ENCODE peak calls at places on chromosomes 1 and 21, in five cellular contexts. R is GM20000; X is cardiac fibroblast; T is CD8-positive, alpha-beta T cell; B is transverse colon. D is an unnamed sample.

GRCh38 chr21:34790341-34790740 is 121.5 kb downstream of the CLIC6 start:
- DNase-seq in R (no peak), X (no peak), T (no peak), B (no peak), D (no peak)

GRCh38 chr21:33023574-33024277 is 2.0 kb upstream of the OLIG2 start:
- DNase-seq in R (peak; percentile 44), X (no peak), T (no peak), B (no peak), D (no peak)

GRCh38 chr1:63914706-63915105 is 140.9 kb downstream of the ROR1 start:
- DNase-seq in R (no peak), X (no peak), T (no peak), B (no peak), D (no peak)

GRCh38 chr21:34022557-34023335 is 50.6 kb upstream of the MRPS6 start:
- DNase-seq in R (no peak), X (no peak), T (no peak), B (no peak), D (no peak)

GRCh38 chr1:85349224-85349623 is 72.8 kb upstream of the BCL10 start:
- DNase-seq in R (no peak), X (no peak), T (no peak), B (no peak), D (no peak)

GRCh38 chr1:167418397-167418796 is 99.9 kb downstream of the CD247 start:
- DNase-seq in R (no peak), X (peak; percentile 35), T (no peak), B (no peak), D (no peak)

GRCh38 chr1:183197762-183198161 is 11.7 kb downstream of the LAMC2 start:
- DNase-seq in R (no peak), X (no peak), T (no peak), B (no peak), D (no peak)

GRCh38 chr1:180597520-180597919 is 34.3 kb upstream of the XPR1 start:
- DNase-seq in R (no peak), X (no peak), T (no peak), B (no peak), D (no peak)

GRCh38 chr21:42182713-42183371 is 36.1 kb upstream of the ABCG1 start:
- DNase-seq in R (no peak), X (no peak), T (no peak), B (no peak), D (no peak)

GRCh38 chr21:45468971-45469272 is 64.0 kb downstream of the COL18A1 start:
- DNase-seq in R (no peak), X (no peak), T (peak; percentile 12), B (no peak), D (no peak)

GRCh38 chr1:24606621-24607020 is 36.5 kb upstream of the SRRM1 start:
- DNase-seq in R (no peak), X (no peak), T (no peak), B (no peak), D (no peak)

GRCh38 chr1:22039594-22040347 is 12.7 kb upstream of the CDC42 start:
- DNase-seq in R (peak; percentile 80), X (peak; percentile 88), T (peak; percentile 96), B (peak; percentile 88), D (no peak)

GRCh38 chr1:154178006-154178405 is 13.9 kb downstream of the TPM3 start:
- DNase-seq in R (no peak), X (peak; percentile 46), T (no peak), B (no peak), D (no peak)

GRCh38 chr1:89547563-89548485 is 23.2 kb downstream of the LRRC8B start:
- DNase-seq in R (peak; percentile 26), X (peak; percentile 70), T (no peak), B (no peak), D (no peak)

GRCh38 chr1:72837781-72838180 is 555.4 kb upstream of the NEGR1 start:
- DNase-seq in R (no peak), X (no peak), T (no peak), B (no peak), D (no peak)

GRCh38 chr1:193333166-193333565 is 146.8 kb upstream of the B3GALT2 start:
- DNase-seq in R (no peak), X (no peak), T (no peak), B (no peak), D (no peak)

GRCh38 chr1:180290265-180291001 is 60.4 kb downstream of the LHX4 start:
- DNase-seq in R (no peak), X (no peak), T (no peak), B (no peak), D (no peak)

GRCh38 chr1:6646499-6647148 is 22.0 kb downstream of the THAP3 start:
- DNase-seq in R (peak; percentile 59), X (peak; percentile 76), T (peak; percentile 38), B (no peak), D (no peak)

GRCh38 chr1:229509576-229509975 is 1.4 kb upstream of the NUP133 start:
- DNase-seq in R (no peak), X (no peak), T (no peak), B (no peak), D (no peak)

GRCh38 chr21:16536661-16537359 is 807.0 kb downstream of the USP25 start:
- DNase-seq in R (no peak), X (peak; percentile 58), T (no peak), B (no peak), D (no peak)

DNA sequence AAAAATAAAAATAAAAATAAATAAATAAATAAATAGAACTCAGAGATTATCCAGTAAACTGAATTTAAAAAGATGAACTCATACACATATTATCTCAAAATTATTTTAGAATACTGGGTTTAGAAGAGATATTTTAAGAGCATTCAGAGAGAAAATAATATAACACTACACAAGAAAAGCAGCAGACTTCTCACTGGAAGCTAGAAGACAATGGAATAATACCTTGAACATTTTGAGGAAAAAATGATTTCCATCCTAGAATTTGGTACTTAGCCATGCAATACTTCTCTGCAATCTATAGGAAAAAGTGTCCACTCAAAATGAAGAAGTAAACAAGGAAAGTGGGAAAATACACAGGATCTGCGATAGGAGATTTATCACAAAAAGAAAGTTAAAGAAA is 24.2 kb downstream of the TRMT1L start:
- DNase-seq in R (no peak), X (no peak), T (no peak), B (no peak), D (no peak)
- TF ChIP-seq CTCF in R (no peak), X (no peak), T (no peak), B (no peak), D (no peak)

GRCh38 chr1:50959913-50960844 is at the start of gene FAF1:
- DNase-seq in R (peak; percentile 98), X (peak; percentile 96), T (peak; percentile 98), B (peak; percentile 98), D (peak; percentile 94)
- TF ChIP-seq CTCF in R (no peak), X (peak; percentile 30), T (no peak), B (peak; percentile 33), D (no peak)

DNA sequence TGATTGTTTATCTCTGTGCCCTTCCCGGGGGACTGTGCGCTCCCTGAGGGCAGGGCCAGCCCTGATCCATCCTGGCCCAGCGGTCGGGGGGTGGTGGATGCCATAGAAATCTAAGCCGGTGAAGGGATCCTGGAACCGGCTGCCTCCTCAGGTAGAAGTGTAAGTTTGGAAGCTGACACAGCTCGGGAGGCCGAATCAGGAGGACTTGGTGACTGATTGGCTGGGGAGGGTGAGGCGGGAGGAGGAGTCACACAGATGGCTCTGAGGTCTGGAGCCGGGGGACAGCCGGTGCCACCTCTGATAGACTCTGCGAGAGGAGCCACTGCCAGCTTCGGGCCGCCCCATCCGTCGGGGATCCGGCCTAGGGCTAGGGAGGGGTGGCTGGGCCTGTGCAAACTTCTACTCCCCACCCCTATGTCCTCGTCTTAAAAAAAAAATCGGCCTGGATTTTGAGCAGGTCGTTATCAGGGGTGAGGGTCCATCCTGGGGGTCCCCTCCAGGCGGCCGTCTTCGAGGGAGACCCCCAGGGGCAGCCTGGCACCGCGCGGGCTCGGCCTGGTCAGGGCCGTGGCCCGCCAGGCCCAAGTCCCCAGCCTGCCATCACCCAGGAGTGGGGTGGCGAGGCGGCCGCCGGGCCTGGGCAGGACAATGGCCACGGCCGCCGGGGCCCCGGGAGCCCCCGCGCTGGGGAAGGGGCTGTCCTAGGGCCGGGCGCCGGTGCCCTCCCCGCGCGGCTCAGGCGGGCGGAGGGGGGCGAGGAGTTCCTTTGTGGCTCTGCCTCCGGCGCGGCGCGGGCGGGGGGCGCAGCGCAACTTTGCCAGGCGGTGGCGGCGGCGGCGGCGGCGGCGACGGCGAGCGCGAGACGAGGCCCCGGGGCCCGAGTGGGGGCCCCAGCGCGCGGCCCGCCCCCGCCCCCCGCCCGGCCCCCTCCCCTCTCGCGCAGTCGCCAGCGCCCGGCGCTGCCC is 663 bp upstream of the ZNF362 start:
- DNase-seq in R (peak; percentile 73), X (peak; percentile 45), T (peak; percentile 39), B (peak; percentile 86), D (peak; percentile 65)
- TF ChIP-seq CTCF in R (no peak), X (no peak), T (no peak), B (no peak), D (no peak)

GRCh38 chr1:227733309-227733705 is 1.8 kb downstream of the JMJD4 start:
- DNase-seq in R (no peak), X (no peak), T (no peak), B (no peak), D (no peak)

GRCh38 chr1:227732586-227733308 is 2.4 kb downstream of the JMJD4 start:
- DNase-seq in R (no peak), X (no peak), T (no peak), B (no peak), D (no peak)

GRCh38 chr1:227734858-227735780 is at the start of the genes JMJD4 and SNAP47:
- DNase-seq in R (peak; percentile 98), X (peak; percentile 94), T (peak; percentile 88), B (peak; percentile 93), D (peak; percentile 85)

GRCh38 chr1:227733751-227734545 is 1.2 kb downstream of the JMJD4 start:
- DNase-seq in R (no peak), X (no peak), T (no peak), B (no peak), D (no peak)

DNA sequence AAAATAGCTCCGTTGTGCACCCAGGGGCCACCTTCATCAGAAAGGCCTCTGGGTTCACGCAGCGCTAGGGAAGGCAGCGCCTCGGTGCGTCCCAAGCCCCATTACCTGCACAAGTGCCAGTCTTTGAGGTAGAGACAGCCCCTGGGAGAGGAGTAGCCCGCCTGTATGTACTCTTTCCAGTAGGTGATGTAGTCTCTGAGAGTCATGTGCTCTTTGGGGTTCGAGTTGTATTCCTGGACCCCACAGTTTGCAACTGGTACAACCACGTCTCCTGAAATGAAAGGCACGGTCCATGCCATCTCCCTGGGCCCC is 600 bp downstream of the JMJD4 start:
- DNase-seq in R (no peak), X (no peak), T (no peak), B (no peak), D (no peak)
- TF ChIP-seq CTCF in R (no peak), X (no peak), T (no peak), B (no peak), D (no peak)

GRCh38 chr1:238252033-238252802 is 361.5 kb upstream of the ZP4 start:
- DNase-seq in R (peak; percentile 19), X (peak; percentile 42), T (no peak), B (peak; percentile 47), D (peak; percentile 55)
- TF ChIP-seq CTCF in R (peak; percentile 25), X (peak; percentile 35), T (no peak), B (peak; percentile 39), D (peak; percentile 60)

GRCh38 chr1:11647333-11647732 is 6.9 kb downstream of the FBXO2 start:
- DNase-seq in R (no peak), X (no peak), T (no peak), B (no peak), D (no peak)

GRCh38 chr1:11645270-11645669 is 9.0 kb downstream of the FBXO2 start:
- DNase-seq in R (no peak), X (no peak), T (no peak), B (no peak), D (no peak)

GRCh38 chr1:11648039-11648438 is 6.2 kb downstream of the FBXO2 start:
- DNase-seq in R (no peak), X (no peak), T (no peak), B (no peak), D (no peak)

GRCh38 chr1:11645670-11646265 is 8.5 kb downstream of the FBXO2 start:
- DNase-seq in R (peak; percentile 75), X (peak; percentile 80), T (peak; percentile 81), B (peak; percentile 82), D (peak; percentile 86)

GRCh38 chr1:11646317-11646716 is 7.9 kb downstream of the FBXO2 start:
- DNase-seq in R (no peak), X (no peak), T (no peak), B (no peak), D (no peak)
- TF ChIP-seq CTCF in R (no peak), X (no peak), T (no peak), B (no peak), D (no peak)